ENCODE peak calls at places on chromosome 6, in six cellular contexts. M, F, L, I, C and K are unnamed samples.

GRCh38 chr6:2038096-2038495 is 207.3 kb downstream of the GMDS start:
- DNase-seq in I (no peak), L (no peak), F (no peak), C (no peak), M (no peak), K (peak)

GRCh38 chr6:151493495-151494234 is at the start of gene CCDC170:
- DNase-seq in F (no peak), M (peak), L (no peak), I (peak), C (peak), K (peak)

GRCh38 chr6:158459726-158460125 is 100.2 kb upstream of the TMEM181 start:
- DNase-seq in M (no peak), C (no peak), I (no peak), L (no peak), F (no peak), K (peak)

GRCh38 chr6:53805725-53806124 is 10.9 kb downstream of the LRRC1 start:
- DNase-seq in L (no peak), F (no peak), M (peak), I (no peak), C (no peak), K (no peak)

GRCh38 chr6:121260651-121261102 is 73.6 kb downstream of the TBC1D32 start:
- DNase-seq in L (no peak), F (peak), I (peak), M (no peak), C (peak), K (peak)

GRCh38 chr6:31585531-31585930 is 546 bp upstream of the LST1 start:
- DNase-seq in I (peak), F (no peak), L (no peak), M (peak), C (no peak), K (no peak)

GRCh38 chr6:14635933-14636599 is 518.5 kb downstream of the CD83 start:
- DNase-seq in L (no peak), C (no peak), M (no peak), F (no peak), I (no peak), K (no peak)

GRCh38 chr6:86724695-86725094 is 212.6 kb upstream of the HTR1E start:
- DNase-seq in I (no peak), M (peak), L (no peak), C (no peak), F (no peak), K (no peak)

GRCh38 chr6:146269482-146269881 is 240.6 kb downstream of the GRM1 start:
- DNase-seq in C (no peak), M (peak), I (no peak), F (no peak), L (no peak), K (no peak)

GRCh38 chr6:32108094-32108627 is 977 bp downstream of the TNXB start:
- DNase-seq in C (peak), M (no peak), I (no peak), L (peak), F (no peak), K (peak)

GRCh38 chr6:27023664-27024063 is 223.8 kb upstream of the PRSS16 start:
- DNase-seq in M (no peak), L (no peak), F (no peak), C (no peak), I (no peak), K (no peak)

GRCh38 chr6:109186012-109186411 is 90.7 kb downstream of the CEP57L1 start:
- DNase-seq in F (no peak), M (peak), C (no peak), I (no peak), L (no peak), K (no peak)

GRCh38 chr6:79993911-79994309 is 10.5 kb upstream of the TTK start:
- DNase-seq in M (no peak), C (no peak), F (no peak), L (no peak), I (no peak), K (no peak)

GRCh38 chr6:37486440-37486839 is 13.3 kb downstream of the CCDC167 start:
- DNase-seq in L (no peak), C (no peak), M (no peak), I (no peak), F (no peak), K (no peak)

GRCh38 chr6:44021628-44022295 is 105.5 kb downstream of the MRPL14 start:
- DNase-seq in I (peak), M (no peak), C (no peak), L (peak), F (no peak), K (no peak)

GRCh38 chr6:36779227-36779626 is 60.0 kb downstream of the CPNE5 start:
- DNase-seq in F (no peak), I (no peak), L (no peak), M (no peak), C (no peak), K (no peak)

GRCh38 chr6:44470106-44470446 is 82.6 kb downstream of the CDC5L start:
- DNase-seq in C (no peak), L (no peak), M (no peak), I (no peak), F (peak), K (no peak)

GRCh38 chr6:138493413-138493812 is 5.9 kb downstream of the NHSL1 start:
- DNase-seq in M (peak), I (no peak), C (no peak), F (peak), L (no peak), K (peak)

GRCh38 chr6:79640146-79641111 is 9.3 kb downstream of the SH3BGRL2 start:
- DNase-seq in C (peak), L (no peak), F (no peak), M (no peak), I (no peak), K (no peak)

GRCh38 chr6:123352279-123352678 is 284.5 kb downstream of the TRDN start:
- DNase-seq in M (no peak), I (no peak), F (no peak), L (no peak), C (no peak), K (no peak)

GRCh38 chr6:36911946-36912555 is 26.3 kb downstream of the C6orf89 start:
- DNase-seq in I (no peak), C (no peak), M (no peak), F (no peak), L (no peak), K (no peak)

GRCh38 chr6:78538002-78538401 is 329.3 kb upstream of the IRAK1BP1 start:
- DNase-seq in C (no peak), M (no peak), L (no peak), F (peak), I (no peak), K (no peak)

GRCh38 chr6:46044876-46045617 is 29.4 kb upstream of the CLIC5 start:
- DNase-seq in L (no peak), I (no peak), F (peak), M (peak), C (peak), K (peak)

GRCh38 chr6:89492025-89492640 is 59.2 kb downstream of the ANKRD6 start:
- DNase-seq in F (no peak), M (no peak), I (no peak), C (no peak), L (no peak), K (no peak)

GRCh38 chr6:128520436-128521301 is at the start of gene PTPRK:
- DNase-seq in C (peak), I (peak), M (peak), L (peak), F (peak), K (peak)

GRCh38 chr6:45586216-45587171 is 208.8 kb upstream of the SUPT3H start:
- DNase-seq in C (no peak), I (no peak), M (peak), F (peak), L (no peak), K (no peak)

GRCh38 chr6:18585032-18585573 is 198.0 kb downstream of the RNF144B start:
- DNase-seq in I (no peak), F (peak), M (peak), C (peak), L (no peak), K (peak)

GRCh38 chr6:14706378-14706929 is 539.4 kb upstream of the JARID2 start:
- DNase-seq in F (peak), L (peak), I (no peak), M (no peak), C (peak), K (peak)

GRCh38 chr6:5453531-5453930 is 192.2 kb downstream of the FARS2 start:
- DNase-seq in L (no peak), C (no peak), M (no peak), F (peak), I (no peak), K (no peak)

GRCh38 chr6:149925974-149926777 is 3.3 kb upstream of the RAET1G start:
- DNase-seq in M (peak), F (peak), I (peak), L (peak), C (peak), K (peak)

GRCh38 chr6:165658395-165659058 is 4.5 kb downstream of the PDE10A start:
- DNase-seq in C (no peak), L (no peak), F (no peak), M (no peak), I (no peak), K (no peak)
- H3K4me3 ChIP-seq in C (no peak), L (no peak), F (no peak), M (no peak), I (no peak), K (no peak)

DNA sequence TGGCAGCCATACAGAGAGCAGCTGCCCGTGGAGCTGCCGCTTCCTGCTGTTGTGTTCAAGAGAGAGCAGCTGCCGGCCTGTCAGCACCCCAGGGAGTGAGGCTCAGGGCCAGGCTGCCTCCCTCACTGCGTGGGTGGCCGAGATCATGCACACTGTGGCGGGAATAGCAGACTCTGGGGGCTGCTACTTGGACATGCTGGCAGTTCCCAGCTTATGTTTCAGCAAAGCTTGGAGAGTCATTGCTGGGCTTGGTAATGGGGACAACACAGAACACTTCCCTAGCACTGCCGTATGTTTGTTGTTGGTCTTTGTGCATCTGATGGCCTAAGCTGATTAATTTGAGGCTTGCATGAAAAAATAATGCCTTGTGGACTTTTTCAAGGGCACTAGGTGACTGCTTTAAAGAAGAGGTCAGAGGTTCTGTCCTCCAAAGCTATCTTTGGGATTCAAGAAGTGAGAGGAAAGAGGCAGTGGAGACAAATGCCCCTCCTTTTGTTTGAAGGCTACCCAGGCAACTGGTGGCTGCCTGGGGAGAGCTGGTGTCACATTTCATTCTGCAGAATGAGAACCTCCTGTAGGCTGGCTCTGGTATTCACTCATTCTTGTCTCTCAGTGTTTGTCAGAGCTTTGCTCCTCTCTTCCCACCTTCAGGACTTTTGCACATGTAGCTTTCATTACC is 18.8 kb downstream of the MRAP2 start:
- DNase-seq in L (no peak), F (peak), I (peak), C (peak), M (peak), K (peak)
- H3K4me3 ChIP-seq in L (no peak), F (no peak), I (no peak), C (no peak), M (no peak), K (no peak)

DNA sequence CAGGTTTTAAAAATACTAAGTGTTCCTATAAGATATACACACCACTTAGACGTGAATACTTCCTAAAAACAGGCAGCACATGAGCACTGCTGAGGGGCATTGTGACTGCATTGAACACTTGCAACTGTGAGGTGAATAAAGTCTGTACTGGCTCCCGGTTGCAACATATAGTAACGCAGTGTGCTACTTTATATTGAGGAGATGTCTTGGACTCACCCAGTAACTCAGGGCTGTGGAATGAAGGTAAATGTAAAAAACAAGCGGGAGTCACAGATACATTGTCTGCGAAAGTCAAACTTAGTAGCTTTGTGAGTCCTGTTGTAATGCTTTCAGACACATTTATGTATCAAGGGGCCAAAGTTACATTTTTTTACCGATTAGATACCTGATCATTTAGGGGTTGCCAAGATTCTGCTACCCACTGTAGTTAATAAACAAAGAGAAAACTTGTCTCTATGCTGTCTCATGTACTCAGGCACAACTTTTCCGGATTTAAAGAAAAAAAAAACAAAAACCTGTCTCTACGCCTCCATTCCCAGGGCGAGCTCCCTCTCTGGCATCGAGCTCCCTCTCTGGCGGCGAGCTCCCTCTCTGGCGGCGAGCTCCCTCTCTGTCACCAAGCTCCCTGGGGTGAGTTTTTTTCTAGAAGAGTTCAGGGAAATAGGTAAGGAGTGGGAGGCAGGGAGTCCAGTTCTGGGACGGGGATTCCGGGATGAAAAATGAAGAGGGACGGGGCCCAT is 16.8 kb upstream of the HLA-A start:
- DNase-seq in L (no peak), C (no peak), M (no peak), F (peak), I (no peak), K (peak)
- H3K4me3 ChIP-seq in L (no peak), C (peak), M (no peak), F (peak), I (no peak), K (no peak)

DNA sequence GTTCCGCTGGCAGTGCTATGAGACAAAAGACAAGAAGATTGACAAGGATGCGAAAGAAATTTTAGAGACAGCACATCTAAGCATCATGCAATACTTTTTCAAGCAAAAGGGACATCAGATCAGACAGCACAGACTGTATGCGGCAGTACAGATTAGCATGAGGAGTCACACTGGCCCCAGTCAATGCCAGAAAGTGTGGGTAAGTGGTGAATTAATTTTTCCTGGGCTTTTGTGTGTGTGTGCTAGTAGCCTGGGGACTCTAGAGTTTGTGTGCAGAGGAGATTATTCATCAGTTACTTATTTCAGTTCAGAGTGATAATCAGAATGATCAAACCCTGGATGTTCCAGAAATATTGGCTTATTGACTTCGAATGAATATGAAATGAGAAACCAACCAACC is 47.2 kb downstream of the LAMA4 start:
- DNase-seq in C (no peak), M (no peak), F (no peak), L (no peak), I (no peak), K (no peak)
- H3K4me3 ChIP-seq in C (no peak), M (no peak), F (no peak), L (no peak), I (no peak), K (no peak)

GRCh38 chr6:71403422-71404134 is 115.0 kb downstream of the OGFRL1 start:
- DNase-seq in M (peak), C (no peak), F (peak), I (no peak), L (no peak), K (peak)

GRCh38 chr6:71404967-71405278 is 116.3 kb downstream of the OGFRL1 start:
- DNase-seq in C (no peak), M (no peak), L (no peak), F (no peak), I (no peak), K (no peak)

GRCh38 chr6:71402101-71402500 is 113.5 kb downstream of the OGFRL1 start:
- DNase-seq in F (no peak), C (no peak), L (no peak), M (no peak), I (no peak), K (no peak)

GRCh38 chr6:71405416-71405815 is 116.8 kb downstream of the OGFRL1 start:
- DNase-seq in I (no peak), L (no peak), C (no peak), M (no peak), F (no peak), K (no peak)

GRCh38 chr6:71404145-71404966 is 115.7 kb downstream of the OGFRL1 start:
- DNase-seq in F (peak), M (peak), C (no peak), L (no peak), I (no peak), K (peak)
- H3K4me3 ChIP-seq in F (no peak), M (no peak), C (peak), L (no peak), I (no peak), K (no peak)

GRCh38 chr6:116385462-116385807 is 14.7 kb downstream of the DSE start:
- DNase-seq in M (no peak), L (no peak), C (no peak), F (peak), I (no peak), K (peak)
- H3K4me3 ChIP-seq in M (no peak), L (no peak), C (no peak), F (no peak), I (no peak), K (no peak)

DNA sequence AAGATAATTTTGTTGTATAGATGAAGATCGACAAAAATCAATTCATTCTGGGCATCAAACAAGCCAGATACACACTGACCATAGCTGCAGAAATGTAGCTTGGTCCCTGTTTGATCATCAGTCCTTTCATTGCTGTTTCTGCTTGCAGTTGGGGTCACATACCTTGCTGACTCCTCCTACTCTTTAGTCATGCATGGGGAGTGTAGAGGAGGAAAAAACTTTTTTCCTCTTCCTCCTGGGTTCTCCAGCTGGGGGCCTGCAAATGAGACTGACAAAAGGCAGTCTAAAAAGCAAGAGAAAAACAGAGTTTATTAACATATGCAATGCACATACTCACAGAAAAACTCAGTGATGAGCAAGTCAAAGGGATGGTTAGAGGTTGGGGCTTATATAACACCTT is 105.8 kb downstream of the QRSL1 start:
- DNase-seq in I (no peak), F (no peak), L (no peak), M (no peak), C (no peak), K (no peak)
- H3K4me3 ChIP-seq in I (no peak), F (no peak), L (no peak), M (no peak), C (no peak), K (no peak)

GRCh38 chr6:125363010-125363359 is 61.2 kb upstream of the HDDC2 start:
- DNase-seq in I (no peak), L (no peak), C (no peak), M (peak), F (peak), K (no peak)
- H3K4me3 ChIP-seq in I (no peak), L (peak), C (peak), M (peak), F (peak), K (peak)